ENCODE peak calls at places on chromosomes 2 and 18, in six cellular contexts. One of them, this sample, is unnamed.

GRCh38 chr2:64636105-64636873 is 17.4 kb downstream of the SERTAD2 start:
- ATAC-seq in naive thymus-derived CD8-positive, alpha-beta T cell: peak
- ATAC-seq in Right ventricle myocardium inferior: no peak
- ATAC-seq in heart left ventricle: peak
- ATAC-seq in lung: no peak
- ATAC-seq in upper lobe of left lung: peak
- ATAC-seq in this sample: no peak

GRCh38 chr2:145394181-145394580 is 874.3 kb upstream of the ZEB2 start:
- ATAC-seq in naive thymus-derived CD8-positive, alpha-beta T cell: no peak
- ATAC-seq in Right ventricle myocardium inferior: no peak
- ATAC-seq in heart left ventricle: no peak
- ATAC-seq in upper lobe of left lung: no peak
- ATAC-seq in lung: no peak
- ATAC-seq in this sample: no peak

GRCh38 chr18:48688961-48689360 is 150.1 kb downstream of the CTIF start:
- ATAC-seq in heart left ventricle: no peak
- ATAC-seq in naive thymus-derived CD8-positive, alpha-beta T cell: no peak
- ATAC-seq in Right ventricle myocardium inferior: no peak
- ATAC-seq in lung: no peak
- ATAC-seq in upper lobe of left lung: no peak
- ATAC-seq in this sample: no peak

GRCh38 chr2:205617905-205618304 is 64.4 kb upstream of the NRP2 start:
- ATAC-seq in Right ventricle myocardium inferior: no peak
- ATAC-seq in naive thymus-derived CD8-positive, alpha-beta T cell: no peak
- ATAC-seq in heart left ventricle: no peak
- ATAC-seq in upper lobe of left lung: no peak
- ATAC-seq in lung: no peak
- ATAC-seq in this sample: no peak

GRCh38 chr2:10019174-10019971 is 24.0 kb upstream of the KLF11 start:
- ATAC-seq in heart left ventricle: no peak
- ATAC-seq in naive thymus-derived CD8-positive, alpha-beta T cell: no peak
- ATAC-seq in Right ventricle myocardium inferior: peak
- ATAC-seq in lung: no peak
- ATAC-seq in upper lobe of left lung: peak
- ATAC-seq in this sample: peak

GRCh38 chr2:232348936-232349335 is 29.6 kb upstream of the ALPP start:
- ATAC-seq in lung: no peak
- ATAC-seq in Right ventricle myocardium inferior: no peak
- ATAC-seq in heart left ventricle: peak
- ATAC-seq in naive thymus-derived CD8-positive, alpha-beta T cell: no peak
- ATAC-seq in upper lobe of left lung: no peak
- ATAC-seq in this sample: no peak

GRCh38 chr2:27273123-27273522 is 2.1 kb upstream of the DNAJC5G start:
- ATAC-seq in lung: no peak
- ATAC-seq in upper lobe of left lung: no peak
- ATAC-seq in naive thymus-derived CD8-positive, alpha-beta T cell: no peak
- ATAC-seq in Right ventricle myocardium inferior: peak
- ATAC-seq in heart left ventricle: no peak
- ATAC-seq in this sample: no peak

GRCh38 chr2:33411765-33412164 is 64.7 kb upstream of the RASGRP3 start:
- ATAC-seq in lung: no peak
- ATAC-seq in Right ventricle myocardium inferior: no peak
- ATAC-seq in heart left ventricle: no peak
- ATAC-seq in upper lobe of left lung: no peak
- ATAC-seq in naive thymus-derived CD8-positive, alpha-beta T cell: no peak
- ATAC-seq in this sample: no peak

GRCh38 chr2:2156881-2157280 is 174.2 kb downstream of the MYT1L start:
- ATAC-seq in heart left ventricle: no peak
- ATAC-seq in upper lobe of left lung: no peak
- ATAC-seq in lung: no peak
- ATAC-seq in naive thymus-derived CD8-positive, alpha-beta T cell: no peak
- ATAC-seq in Right ventricle myocardium inferior: no peak
- ATAC-seq in this sample: no peak

GRCh38 chr18:63479826-63480225 is 3.1 kb downstream of the SERPINB5 start:
- ATAC-seq in Right ventricle myocardium inferior: no peak
- ATAC-seq in lung: no peak
- ATAC-seq in heart left ventricle: no peak
- ATAC-seq in upper lobe of left lung: no peak
- ATAC-seq in naive thymus-derived CD8-positive, alpha-beta T cell: no peak
- ATAC-seq in this sample: no peak

GRCh38 chr2:112811841-112812306 is 24.7 kb downstream of the IL1B start:
- ATAC-seq in heart left ventricle: peak
- ATAC-seq in Right ventricle myocardium inferior: peak
- ATAC-seq in naive thymus-derived CD8-positive, alpha-beta T cell: no peak
- ATAC-seq in lung: no peak
- ATAC-seq in upper lobe of left lung: peak
- ATAC-seq in this sample: peak

GRCh38 chr2:207879536-207879935 is 109.8 kb upstream of the FZD5 start:
- ATAC-seq in lung: no peak
- ATAC-seq in upper lobe of left lung: no peak
- ATAC-seq in Right ventricle myocardium inferior: no peak
- ATAC-seq in naive thymus-derived CD8-positive, alpha-beta T cell: no peak
- ATAC-seq in heart left ventricle: no peak
- ATAC-seq in this sample: no peak

GRCh38 chr2:230924470-230925341 is at the start of gene GPR55:
- ATAC-seq in upper lobe of left lung: peak
- ATAC-seq in naive thymus-derived CD8-positive, alpha-beta T cell: peak
- ATAC-seq in Right ventricle myocardium inferior: no peak
- ATAC-seq in heart left ventricle: no peak
- ATAC-seq in lung: no peak
- ATAC-seq in this sample: no peak

GRCh38 chr2:23347516-23348481 is 37.2 kb upstream of the KLHL29 start:
- ATAC-seq in Right ventricle myocardium inferior: no peak
- ATAC-seq in naive thymus-derived CD8-positive, alpha-beta T cell: no peak
- ATAC-seq in upper lobe of left lung: no peak
- ATAC-seq in heart left ventricle: no peak
- ATAC-seq in lung: no peak
- ATAC-seq in this sample: no peak

GRCh38 chr2:1793001-1793867 is 48.9 kb upstream of the PXDN start:
- ATAC-seq in Right ventricle myocardium inferior: peak
- ATAC-seq in lung: no peak
- ATAC-seq in upper lobe of left lung: no peak
- ATAC-seq in naive thymus-derived CD8-positive, alpha-beta T cell: no peak
- ATAC-seq in heart left ventricle: peak
- ATAC-seq in this sample: no peak

This sample was measured in gastroesophageal sphincter.